ENCODE peak calls at places on chromosomes 5 and 9, in six cellular contexts. C is M059J, X is EH, T is H54, H is GM13977, K is AG09309. P is an unnamed sample.

GRCh38 chr5:91079037-91079436 is 304.1 kb downstream of the ARRDC3 start:
- DNase-seq in C (peak), X (no peak), T (no peak), H (no peak), K (no peak), P (no peak)

GRCh38 chr5:151950681-151951080 is 26.0 kb upstream of the GLRA1 start:
- DNase-seq in C (no peak), X (no peak), T (no peak), H (no peak), K (no peak), P (no peak)

GRCh38 chr5:149474198-149474597 is 77.0 kb downstream of the CSNK1A1 start:
- DNase-seq in C (peak), X (peak), T (no peak), H (no peak), K (no peak), P (no peak)

GRCh38 chr9:121328476-121328875 is 41.6 kb downstream of the STOM start:
- DNase-seq in C (no peak), X (no peak), T (no peak), H (no peak), K (no peak), P (no peak)

GRCh38 chr5:133698259-133698554 is 85.9 kb upstream of the FSTL4 start:
- DNase-seq in C (no peak), X (no peak), T (no peak), H (no peak), K (no peak), P (no peak)

GRCh38 chr5:130102995-130103394 is 198.7 kb downstream of the CHSY3 start:
- DNase-seq in C (no peak), X (peak), T (no peak), H (no peak), K (no peak), P (no peak)

GRCh38 chr9:78215706-78216105 is 20.2 kb upstream of the CEP78 start:
- DNase-seq in C (peak), X (peak), T (no peak), H (no peak), K (no peak), P (no peak)

GRCh38 chr5:123835421-123835820 is 323.4 kb downstream of the CSNK1G3 start:
- DNase-seq in C (peak), X (no peak), T (no peak), H (no peak), K (no peak), P (no peak)

GRCh38 chr9:89619019-89619418 is 14.2 kb downstream of the GADD45G start:
- DNase-seq in C (no peak), X (no peak), T (no peak), H (no peak), K (no peak), P (no peak)

GRCh38 chr9:17587113-17587512 is 8.2 kb downstream of the SH3GL2 start:
- DNase-seq in C (peak), X (no peak), T (no peak), H (no peak), K (no peak), P (no peak)

GRCh38 chr9:38026021-38026809 is 42.8 kb downstream of the SHB start:
- DNase-seq in C (peak), X (peak), T (peak), H (no peak), K (peak), P (no peak)

GRCh38 chr5:149831492-149831891 is 101.4 kb downstream of the PPARGC1B start:
- DNase-seq in C (peak), X (peak), T (no peak), H (peak), K (no peak), P (no peak)

GRCh38 chr9:5851445-5851844 is 18.5 kb upstream of the ERMP1 start:
- DNase-seq in C (peak), X (peak), T (no peak), H (peak), K (peak), P (no peak)

GRCh38 chr5:20087299-20087698 is 99.3 kb upstream of the CDH18 start:
- DNase-seq in C (no peak), X (no peak), T (no peak), H (no peak), K (no peak), P (no peak)

GRCh38 chr5:166624573-166624972 is 1666.9 kb upstream of the WWC1 start:
- DNase-seq in C (no peak), X (no peak), T (no peak), H (no peak), K (no peak), P (peak)

GRCh38 chr9:74556685-74557084 is 59.5 kb downstream of the RORB start:
- DNase-seq in C (no peak), X (no peak), T (no peak), H (peak), K (no peak), P (no peak)